ENCODE peak calls at places on chromosome 15, in six cellular contexts. Q, U, F, L, X and G are unnamed samples. For H3K27me3, the result is how much of the 10 kb centered on the place peaks cover.

GRCh38 chr15:40871749-40872617 is 2.1 kb downstream of the RHOV start:
- DNase-seq in L (peak), U (no peak), F (peak), X (no peak), Q (no peak), G (no peak)

GRCh38 chr15:68303560-68304436 is 26.3 kb downstream of the FEM1B start:
- DNase-seq in F (no peak), X (no peak), L (peak), Q (no peak), U (no peak), G (no peak)

GRCh38 chr15:66635006-66635405 is 67.0 kb upstream of the SMAD6 start:
- DNase-seq in Q (no peak), L (no peak), U (no peak), X (no peak), F (no peak), G (no peak)

GRCh38 chr15:68364028-68364659 is 67.8 kb downstream of the ITGA11 start:
- DNase-seq in X (no peak), Q (no peak), F (no peak), U (no peak), L (no peak), G (no peak)

GRCh38 chr15:56322444-56322843 is 42.8 kb upstream of the TEX9 start:
- DNase-seq in U (no peak), F (no peak), L (no peak), X (no peak), Q (no peak), G (no peak)

GRCh38 chr15:94259863-94260262 is 28.5 kb downstream of the MCTP2 start:
- DNase-seq in X (no peak), U (no peak), L (no peak), F (no peak), Q (no peak), G (no peak)

GRCh38 chr15:60962087-60962486 is 267.0 kb downstream of the RORA start:
- DNase-seq in Q (no peak), F (no peak), L (no peak), U (no peak), X (no peak), G (no peak)

GRCh38 chr15:64246364-64247189 is 83.8 kb upstream of the PPIB start:
- DNase-seq in F (no peak), X (peak), L (no peak), Q (no peak), U (no peak), G (no peak)

GRCh38 chr15:80121546-80121945 is 31.3 kb upstream of the FAH start:
- DNase-seq in F (no peak), L (no peak), Q (no peak), X (no peak), U (peak), G (no peak)

GRCh38 chr15:68055224-68055705 is 1.1 kb downstream of the PIAS1 start:
- DNase-seq in L (peak), F (no peak), Q (peak), X (no peak), U (peak), G (no peak)

GRCh38 chr15:101013151-101013550 is 94.0 kb downstream of the LRRK1 start:
- DNase-seq in U (no peak), F (no peak), L (no peak), Q (no peak), X (no peak), G (no peak)

GRCh38 chr15:28936481-28936881 is 50.7 kb downstream of the APBA2 start:
- DNase-seq in F (no peak), Q (no peak), L (no peak), X (no peak), U (no peak), G (no peak)

GRCh38 chr15:101466188-101466587 is 23.3 kb downstream of the PCSK6 start:
- DNase-seq in Q (no peak), F (no peak), L (no peak), U (no peak), X (no peak), G (no peak)

GRCh38 chr15:60004019-60004845 is at the start of gene FOXB1:
- DNase-seq in L (no peak), U (peak), Q (no peak), F (no peak), X (no peak), G (no peak)

GRCh38 chr15:66389098-66389858 is 2.6 kb downstream of the MAP2K1 start:
- DNase-seq in X (no peak), Q (no peak), F (no peak), L (no peak), U (no peak), G (no peak)

GRCh38 chr15:96049766-96050165 is 280.7 kb upstream of the NR2F2 start:
- DNase-seq in U (no peak), F (no peak), L (no peak), X (no peak), Q (no peak), G (no peak)

GRCh38 chr15:31338879-31339557 is 12.4 kb downstream of the KLF13 start:
- DNase-seq in Q (no peak), U (peak), X (peak), L (peak), F (no peak), G (peak)

GRCh38 chr15:79896634-79897379 is at the start of gene MTHFS:
- DNase-seq in L (peak), X (peak), U (peak), Q (peak), F (peak), G (peak)

GRCh38 chr15:31586841-31587240 is 260.2 kb downstream of the KLF13 start:
- DNase-seq in Q (no peak), X (no peak), F (no peak), L (no peak), U (no peak), G (no peak)

GRCh38 chr15:42166225-42166940 is 9.9 kb upstream of the PLA2G4F start:
- DNase-seq in X (no peak), U (no peak), F (no peak), L (no peak), Q (no peak), G (no peak)

GRCh38 chr15:66240240-66240842 is 13.2 kb downstream of the MEGF11 start:
- DNase-seq in U (no peak), F (no peak), Q (no peak), L (no peak), X (no peak), G (no peak)

GRCh38 chr15:55683366-55683765 is 59.6 kb downstream of the PRTG start:
- DNase-seq in F (no peak), Q (no peak), X (no peak), U (no peak), L (no peak), G (no peak)

GRCh38 chr15:39127151-39127815 is 453.6 kb upstream of the THBS1 start:
- DNase-seq in X (no peak), Q (no peak), U (no peak), L (no peak), F (no peak), G (no peak)

GRCh38 chr15:99683000-99683670 is 50.1 kb downstream of the LYSMD4 start:
- DNase-seq in U (no peak), Q (no peak), X (no peak), L (no peak), F (no peak), G (no peak)

GRCh38 chr15:70974004-70974832 is 81.6 kb downstream of the LRRC49 start:
- DNase-seq in Q (no peak), X (peak), F (no peak), L (no peak), U (peak), G (no peak)

GRCh38 chr15:74179983-74180688 is 6.6 kb downstream of the ISLR start:
- DNase-seq in Q (no peak), L (no peak), X (no peak), U (no peak), F (no peak), G (no peak)

GRCh38 chr15:63490345-63491034 is 13.9 kb upstream of the USP3 start:
- DNase-seq in U (no peak), Q (no peak), F (no peak), X (no peak), L (no peak), G (no peak)

GRCh38 chr15:25936004-25936403 is 72.9 kb upstream of the ATP10A start:
- DNase-seq in Q (no peak), L (no peak), U (no peak), X (no peak), F (no peak), G (no peak)

GRCh38 chr15:33098082-33099058 is 96.1 kb downstream of the FMN1 start:
- DNase-seq in L (no peak), U (no peak), Q (no peak), F (no peak), X (no peak), G (no peak)

GRCh38 chr15:27538325-27538724 is 560.8 kb downstream of the OCA2 start:
- DNase-seq in L (no peak), U (no peak), Q (no peak), F (no peak), X (no peak), G (no peak)

GRCh38 chr15:26503998-26504397 is 268.9 kb downstream of the GABRB3 start:
- DNase-seq in U (no peak), F (no peak), L (no peak), X (no peak), Q (no peak), G (no peak)

GRCh38 chr15:82111918-82112317 is 66.1 kb upstream of the MEX3B start:
- DNase-seq in X (no peak), U (no peak), F (no peak), Q (no peak), L (no peak), G (no peak)

GRCh38 chr15:80777137-80777536 is 2.0 kb upstream of the CEMIP start:
- DNase-seq in Q (no peak), U (no peak), X (no peak), L (peak), F (no peak), G (no peak)

GRCh38 chr15:85035980-85036379 is 54.3 kb downstream of the PDE8A start:
- DNase-seq in X (no peak), L (no peak), Q (no peak), U (peak), F (no peak), G (no peak)

GRCh38 chr15:57319919-57320542 is 56.3 kb upstream of the CGNL1 start:
- DNase-seq in L (no peak), Q (no peak), F (no peak), U (no peak), X (no peak), G (no peak)

DNA sequence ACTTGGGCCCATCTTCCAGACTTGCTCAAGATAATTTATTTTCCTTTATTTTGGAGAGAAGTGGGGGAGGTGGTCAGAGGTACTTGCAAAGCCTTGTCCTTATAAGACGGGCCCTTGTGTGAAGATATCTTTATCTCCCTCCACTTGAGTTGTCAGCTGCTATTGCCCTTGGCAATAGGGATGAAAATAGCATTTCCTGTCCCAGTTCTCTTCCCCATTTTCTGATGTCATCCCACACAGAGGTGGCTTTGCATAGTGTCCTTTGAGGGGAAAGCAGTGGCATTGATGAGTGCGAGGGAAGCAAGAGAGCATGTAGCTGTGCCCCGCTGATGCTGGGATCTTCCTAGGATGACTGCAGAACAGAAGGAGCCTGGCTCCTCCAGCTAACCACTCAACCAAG is 41.9 kb upstream of the TUBGCP5 start:
- DNase-seq in Q (no peak), U (peak), L (no peak), F (no peak), X (no peak), G (no peak)
- H3K27me3 ChIP-seq in Q (under half), U (under half), L (under half), F (under half), X (under half), G (under half)

DNA sequence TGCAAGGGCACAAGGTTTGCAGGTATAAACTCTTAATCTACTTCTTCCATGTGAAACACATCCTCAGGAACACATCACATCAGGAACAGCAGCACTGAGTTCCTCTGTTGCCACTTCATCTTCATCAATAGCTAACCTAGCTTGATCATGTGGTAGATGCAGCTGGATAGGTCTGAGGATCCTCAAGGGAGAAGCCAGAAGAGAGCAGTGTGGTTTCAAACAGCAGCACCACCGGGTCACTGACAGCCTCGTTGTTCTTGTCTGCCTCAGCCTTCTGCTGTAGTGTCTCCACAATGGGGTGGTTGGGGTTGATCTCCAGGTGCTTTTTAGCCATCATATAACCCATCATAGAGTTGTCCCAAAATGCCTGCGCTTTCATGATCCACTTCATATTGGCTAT is 58.8 kb downstream of the ADAM10 start:
- DNase-seq in Q (no peak), U (no peak), X (no peak), F (no peak), L (no peak), G (no peak)
- TF ChIP-seq CTCF in Q (no peak), U (no peak), X (no peak), F (no peak), L (no peak), G (no peak)

GRCh38 chr15:88765212-88765611 is 38.0 kb upstream of the ACAN start:
- DNase-seq in F (no peak), X (no peak), Q (no peak), U (no peak), L (no peak), G (no peak)
- H3K27me3 ChIP-seq in F (under half), X (under half), Q (under half), U (under half), L (under half), G (under half)

GRCh38 chr15:58758141-58758540 is 8.6 kb upstream of the ADAM10 start:
- DNase-seq in L (no peak), U (no peak), Q (no peak), X (no peak), F (no peak), G (no peak)

GRCh38 chr15:58762731-58763130 is 8.4 kb upstream of the MINDY2 start:
- DNase-seq in U (no peak), F (no peak), X (no peak), L (no peak), Q (no peak), G (no peak)

GRCh38 chr15:58762285-58762684 is 8.8 kb upstream of the MINDY2 start:
- DNase-seq in L (no peak), X (no peak), F (no peak), Q (no peak), U (no peak), G (no peak)

GRCh38 chr15:58760385-58761009 is 10.6 kb upstream of the MINDY2 start:
- DNase-seq in L (no peak), F (no peak), U (no peak), Q (no peak), X (no peak), G (no peak)

GRCh38 chr15:58761010-58761388 is 10.1 kb upstream of the MINDY2 start:
- DNase-seq in Q (no peak), F (no peak), L (no peak), X (no peak), U (no peak), G (no peak)
- TF ChIP-seq CTCF in Q (no peak), F (no peak), L (no peak), X (peak), U (no peak), G (no peak)